ENCODE peak calls at places on chromosome 21, in ten cellular contexts. One of them, this sample, is unnamed.

GRCh38 chr21:37767984-37768383 is 148.3 kb downstream of the KCNJ6 start:
- DNase-seq in NCI-H226: no peak
- DNase-seq in A549: no peak
- DNase-seq in activated naive CD8-positive, alpha-beta T cell treated with anti-CD3 and anti-CD28 coated beads, Interleukin-2, amount 50 U/mL, for 24 hours: no peak
- DNase-seq in substantia nigra: no peak
- DNase-seq in sciatic nerve: no peak
- DNase-seq in CD8-positive, alpha-beta memory T cell: no peak
- DNase-seq in CD4-positive, alpha-beta T cell: no peak
- DNase-seq in NCI-H524: peak; percentile 81
- DNase-seq in stimulated activated CD4-positive, alpha-beta T cell treated with anti-CD3 and anti-CD28 coated beads, Interleukin-1b, Interleukin-23, amount 100 ng/mL, for 24 hours: no peak
- DNase-seq in this sample: peak; percentile 21

GRCh38 chr21:38597436-38597835 is 99.2 kb upstream of the ERG start:
- DNase-seq in NCI-H524: no peak
- DNase-seq in activated naive CD8-positive, alpha-beta T cell treated with anti-CD3 and anti-CD28 coated beads, Interleukin-2, amount 50 U/mL, for 24 hours: no peak
- DNase-seq in NCI-H226: no peak
- DNase-seq in substantia nigra: no peak
- DNase-seq in CD4-positive, alpha-beta T cell: no peak
- DNase-seq in sciatic nerve: no peak
- DNase-seq in A549: no peak
- DNase-seq in CD8-positive, alpha-beta memory T cell: no peak
- DNase-seq in stimulated activated CD4-positive, alpha-beta T cell treated with anti-CD3 and anti-CD28 coated beads, Interleukin-1b, Interleukin-23, amount 100 ng/mL, for 24 hours: no peak
- DNase-seq in this sample: no peak

GRCh38 chr21:42315296-42315891 is at the start of gene TFF3:
- DNase-seq in NCI-H226: no peak
- DNase-seq in stimulated activated CD4-positive, alpha-beta T cell treated with anti-CD3 and anti-CD28 coated beads, Interleukin-1b, Interleukin-23, amount 100 ng/mL, for 24 hours: no peak
- DNase-seq in sciatic nerve: no peak
- DNase-seq in NCI-H524: peak; percentile 16
- DNase-seq in substantia nigra: no peak
- DNase-seq in CD8-positive, alpha-beta memory T cell: no peak
- DNase-seq in CD4-positive, alpha-beta T cell: no peak
- DNase-seq in activated naive CD8-positive, alpha-beta T cell treated with anti-CD3 and anti-CD28 coated beads, Interleukin-2, amount 50 U/mL, for 24 hours: no peak
- DNase-seq in A549: no peak
- DNase-seq in this sample: peak; percentile 30

GRCh38 chr21:46100426-46100825 is 2.5 kb downstream of the COL6A2 start:
- DNase-seq in A549: no peak
- DNase-seq in NCI-H226: peak; percentile 6
- DNase-seq in CD8-positive, alpha-beta memory T cell: no peak
- DNase-seq in CD4-positive, alpha-beta T cell: no peak
- DNase-seq in stimulated activated CD4-positive, alpha-beta T cell treated with anti-CD3 and anti-CD28 coated beads, Interleukin-1b, Interleukin-23, amount 100 ng/mL, for 24 hours: no peak
- DNase-seq in sciatic nerve: no peak
- DNase-seq in substantia nigra: no peak
- DNase-seq in activated naive CD8-positive, alpha-beta T cell treated with anti-CD3 and anti-CD28 coated beads, Interleukin-2, amount 50 U/mL, for 24 hours: no peak
- DNase-seq in NCI-H524: no peak
- DNase-seq in this sample: no peak

GRCh38 chr21:33886316-33886715 is 29.3 kb downstream of the ATP5PO start:
- DNase-seq in CD8-positive, alpha-beta memory T cell: no peak
- DNase-seq in substantia nigra: no peak
- DNase-seq in activated naive CD8-positive, alpha-beta T cell treated with anti-CD3 and anti-CD28 coated beads, Interleukin-2, amount 50 U/mL, for 24 hours: no peak
- DNase-seq in NCI-H524: no peak
- DNase-seq in sciatic nerve: no peak
- DNase-seq in stimulated activated CD4-positive, alpha-beta T cell treated with anti-CD3 and anti-CD28 coated beads, Interleukin-1b, Interleukin-23, amount 100 ng/mL, for 24 hours: no peak
- DNase-seq in CD4-positive, alpha-beta T cell: no peak
- DNase-seq in A549: no peak
- DNase-seq in NCI-H226: no peak
- DNase-seq in this sample: no peak

GRCh38 chr21:39659070-39659815 is 46.5 kb downstream of the B3GALT5 start:
- DNase-seq in CD8-positive, alpha-beta memory T cell: no peak
- DNase-seq in substantia nigra: no peak
- DNase-seq in activated naive CD8-positive, alpha-beta T cell treated with anti-CD3 and anti-CD28 coated beads, Interleukin-2, amount 50 U/mL, for 24 hours: no peak
- DNase-seq in sciatic nerve: peak; percentile 4
- DNase-seq in NCI-H226: no peak
- DNase-seq in stimulated activated CD4-positive, alpha-beta T cell treated with anti-CD3 and anti-CD28 coated beads, Interleukin-1b, Interleukin-23, amount 100 ng/mL, for 24 hours: no peak
- DNase-seq in CD4-positive, alpha-beta T cell: no peak
- DNase-seq in A549: no peak
- DNase-seq in NCI-H524: no peak
- DNase-seq in this sample: no peak

GRCh38 chr21:44423312-44423821 is 31.9 kb upstream of the LRRC3 start:
- DNase-seq in substantia nigra: no peak
- DNase-seq in A549: no peak
- DNase-seq in CD4-positive, alpha-beta T cell: no peak
- DNase-seq in activated naive CD8-positive, alpha-beta T cell treated with anti-CD3 and anti-CD28 coated beads, Interleukin-2, amount 50 U/mL, for 24 hours: no peak
- DNase-seq in CD8-positive, alpha-beta memory T cell: no peak
- DNase-seq in NCI-H524: no peak
- DNase-seq in NCI-H226: no peak
- DNase-seq in sciatic nerve: peak; percentile 36
- DNase-seq in stimulated activated CD4-positive, alpha-beta T cell treated with anti-CD3 and anti-CD28 coated beads, Interleukin-1b, Interleukin-23, amount 100 ng/mL, for 24 hours: no peak
- DNase-seq in this sample: no peak

GRCh38 chr21:46021978-46022544 is 40.5 kb downstream of the COL6A1 start:
- DNase-seq in stimulated activated CD4-positive, alpha-beta T cell treated with anti-CD3 and anti-CD28 coated beads, Interleukin-1b, Interleukin-23, amount 100 ng/mL, for 24 hours: no peak
- DNase-seq in NCI-H524: no peak
- DNase-seq in A549: no peak
- DNase-seq in NCI-H226: no peak
- DNase-seq in substantia nigra: no peak
- DNase-seq in sciatic nerve: peak; percentile 76
- DNase-seq in CD4-positive, alpha-beta T cell: no peak
- DNase-seq in activated naive CD8-positive, alpha-beta T cell treated with anti-CD3 and anti-CD28 coated beads, Interleukin-2, amount 50 U/mL, for 24 hours: no peak
- DNase-seq in CD8-positive, alpha-beta memory T cell: no peak
- DNase-seq in this sample: no peak

GRCh38 chr21:31162827-31163226 is 124.6 kb upstream of the KRTAP19-8 start:
- DNase-seq in NCI-H226: no peak
- DNase-seq in activated naive CD8-positive, alpha-beta T cell treated with anti-CD3 and anti-CD28 coated beads, Interleukin-2, amount 50 U/mL, for 24 hours: no peak
- DNase-seq in sciatic nerve: no peak
- DNase-seq in CD4-positive, alpha-beta T cell: no peak
- DNase-seq in stimulated activated CD4-positive, alpha-beta T cell treated with anti-CD3 and anti-CD28 coated beads, Interleukin-1b, Interleukin-23, amount 100 ng/mL, for 24 hours: no peak
- DNase-seq in NCI-H524: no peak
- DNase-seq in A549: no peak
- DNase-seq in CD8-positive, alpha-beta memory T cell: no peak
- DNase-seq in substantia nigra: no peak
- DNase-seq in this sample: no peak

GRCh38 chr21:38954450-38955059 is 148.8 kb downstream of the ETS2 start:
- DNase-seq in sciatic nerve: no peak
- DNase-seq in substantia nigra: no peak
- DNase-seq in activated naive CD8-positive, alpha-beta T cell treated with anti-CD3 and anti-CD28 coated beads, Interleukin-2, amount 50 U/mL, for 24 hours: no peak
- DNase-seq in NCI-H226: no peak
- DNase-seq in stimulated activated CD4-positive, alpha-beta T cell treated with anti-CD3 and anti-CD28 coated beads, Interleukin-1b, Interleukin-23, amount 100 ng/mL, for 24 hours: no peak
- DNase-seq in A549: no peak
- DNase-seq in CD8-positive, alpha-beta memory T cell: no peak
- DNase-seq in NCI-H524: no peak
- DNase-seq in CD4-positive, alpha-beta T cell: no peak
- DNase-seq in this sample: no peak

GRCh38 chr21:45405271-45405818 is 380 bp downstream of the COL18A1 start:
- DNase-seq in activated naive CD8-positive, alpha-beta T cell treated with anti-CD3 and anti-CD28 coated beads, Interleukin-2, amount 50 U/mL, for 24 hours: no peak
- DNase-seq in substantia nigra: no peak
- DNase-seq in CD8-positive, alpha-beta memory T cell: no peak
- DNase-seq in NCI-H226: peak; percentile 50
- DNase-seq in sciatic nerve: peak; percentile 79
- DNase-seq in A549: peak; percentile 43
- DNase-seq in stimulated activated CD4-positive, alpha-beta T cell treated with anti-CD3 and anti-CD28 coated beads, Interleukin-1b, Interleukin-23, amount 100 ng/mL, for 24 hours: no peak
- DNase-seq in NCI-H524: no peak
- DNase-seq in CD4-positive, alpha-beta T cell: no peak
- DNase-seq in this sample: no peak

GRCh38 chr21:42308914-42309752 is 6.1 kb downstream of the TFF3 start:
- DNase-seq in CD4-positive, alpha-beta T cell: no peak
- DNase-seq in NCI-H226: no peak
- DNase-seq in CD8-positive, alpha-beta memory T cell: no peak
- DNase-seq in substantia nigra: no peak
- DNase-seq in activated naive CD8-positive, alpha-beta T cell treated with anti-CD3 and anti-CD28 coated beads, Interleukin-2, amount 50 U/mL, for 24 hours: no peak
- DNase-seq in NCI-H524: peak; percentile 15
- DNase-seq in sciatic nerve: peak; percentile 38
- DNase-seq in stimulated activated CD4-positive, alpha-beta T cell treated with anti-CD3 and anti-CD28 coated beads, Interleukin-1b, Interleukin-23, amount 100 ng/mL, for 24 hours: no peak
- DNase-seq in A549: no peak
- DNase-seq in this sample: no peak

This sample was measured in NCI-H1694 treated with DMSO at 0.1 percent for 48 hours.